ENCODE peak calls at places on chromosome 18, in nine cellular contexts. One of them, this sample, is unnamed.
A peak's percentile ranks its signal among the peaks of the same experiment; 100 is the strongest.

GRCh38 chr18:3604626-3605408 is 154.8 kb downstream of the TGIF1 start:
- DNase-seq in HCT116: no peak
- DNase-seq in mesenchymal stem cell: peak; percentile 96
- DNase-seq in ovary: peak; percentile 41
- DNase-seq in body of pancreas: no peak
- DNase-seq in A549: peak; percentile 94
- DNase-seq in tibial nerve: no peak
- DNase-seq in mesendoderm: peak; percentile 87
- DNase-seq in Peyer's patch: no peak
- DNase-seq in this sample: no peak

GRCh38 chr18:63464434-63464833 is 12.3 kb upstream of the SERPINB5 start:
- DNase-seq in HCT116: no peak
- DNase-seq in mesenchymal stem cell: no peak
- DNase-seq in ovary: no peak
- DNase-seq in body of pancreas: no peak
- DNase-seq in A549: no peak
- DNase-seq in tibial nerve: no peak
- DNase-seq in mesendoderm: no peak
- DNase-seq in Peyer's patch: no peak
- DNase-seq in this sample: no peak

GRCh38 chr18:45413180-45413836 is 202.0 kb upstream of the SLC14A2 start:
- DNase-seq in HCT116: no peak
- DNase-seq in mesenchymal stem cell: no peak
- DNase-seq in ovary: no peak
- DNase-seq in body of pancreas: no peak
- DNase-seq in A549: no peak
- DNase-seq in tibial nerve: peak; percentile 24
- DNase-seq in mesendoderm: peak; percentile 5
- DNase-seq in Peyer's patch: no peak
- DNase-seq in this sample: no peak

GRCh38 chr18:1806884-1807615 is 764.3 kb downstream of the METTL4 start:
- DNase-seq in HCT116: no peak
- DNase-seq in mesenchymal stem cell: no peak
- DNase-seq in ovary: no peak
- DNase-seq in body of pancreas: no peak
- DNase-seq in A549: no peak
- DNase-seq in tibial nerve: no peak
- DNase-seq in mesendoderm: peak; percentile 76
- DNase-seq in Peyer's patch: no peak
- DNase-seq in this sample: no peak

GRCh38 chr18:45837283-45838070 is 12.0 kb downstream of the SIGLEC15 start:
- DNase-seq in HCT116: no peak
- DNase-seq in mesenchymal stem cell: peak; percentile 67
- DNase-seq in ovary: no peak
- DNase-seq in body of pancreas: peak; percentile 36
- DNase-seq in A549: peak; percentile 45
- DNase-seq in tibial nerve: no peak
- DNase-seq in mesendoderm: peak; percentile 81
- DNase-seq in Peyer's patch: peak; percentile 84
- DNase-seq in this sample: peak; percentile 33

GRCh38 chr18:12278765-12279682 is 24.9 kb downstream of the CIDEA start:
- DNase-seq in HCT116: no peak
- DNase-seq in mesenchymal stem cell: peak; percentile 95
- DNase-seq in ovary: peak; percentile 90
- DNase-seq in body of pancreas: no peak
- DNase-seq in A549: no peak
- DNase-seq in tibial nerve: peak; percentile 74
- DNase-seq in mesendoderm: peak; percentile 98
- DNase-seq in Peyer's patch: no peak
- DNase-seq in this sample: peak; percentile 82

GRCh38 chr18:59705145-59705544 is 7.9 kb upstream of the CCBE1 start:
- DNase-seq in HCT116: no peak
- DNase-seq in mesenchymal stem cell: peak; percentile 32
- DNase-seq in ovary: no peak
- DNase-seq in body of pancreas: no peak
- DNase-seq in A549: no peak
- DNase-seq in tibial nerve: no peak
- DNase-seq in mesendoderm: no peak
- DNase-seq in Peyer's patch: no peak
- DNase-seq in this sample: no peak

GRCh38 chr18:55485666-55486065 is 102.3 kb downstream of the TCF4 start:
- DNase-seq in HCT116: no peak
- DNase-seq in mesenchymal stem cell: no peak
- DNase-seq in ovary: no peak
- DNase-seq in body of pancreas: no peak
- DNase-seq in A549: no peak
- DNase-seq in tibial nerve: no peak
- DNase-seq in mesendoderm: no peak
- DNase-seq in Peyer's patch: no peak
- DNase-seq in this sample: no peak

GRCh38 chr18:58578835-58579560 is 49.9 kb downstream of the ALPK2 start:
- DNase-seq in HCT116: no peak
- DNase-seq in mesenchymal stem cell: peak; percentile 94
- DNase-seq in ovary: no peak
- DNase-seq in body of pancreas: no peak
- DNase-seq in A549: peak; percentile 77
- DNase-seq in tibial nerve: no peak
- DNase-seq in mesendoderm: peak; percentile 79
- DNase-seq in Peyer's patch: no peak
- DNase-seq in this sample: no peak

GRCh38 chr18:32810314-32810713 is 37.5 kb upstream of the KLHL14 start:
- DNase-seq in HCT116: no peak
- DNase-seq in mesenchymal stem cell: no peak
- DNase-seq in ovary: no peak
- DNase-seq in body of pancreas: no peak
- DNase-seq in A549: no peak
- DNase-seq in tibial nerve: no peak
- DNase-seq in mesendoderm: no peak
- DNase-seq in Peyer's patch: no peak
- DNase-seq in this sample: no peak

GRCh38 chr18:13338318-13338717 is 119.8 kb downstream of the LDLRAD4 start:
- DNase-seq in HCT116: no peak
- DNase-seq in mesenchymal stem cell: no peak
- DNase-seq in ovary: no peak
- DNase-seq in body of pancreas: no peak
- DNase-seq in A549: no peak
- DNase-seq in tibial nerve: no peak
- DNase-seq in mesendoderm: no peak
- DNase-seq in Peyer's patch: no peak
- DNase-seq in this sample: no peak

GRCh38 chr18:79914614-79915160 is 36.8 kb downstream of the SLC66A2 start:
- DNase-seq in HCT116: no peak
- DNase-seq in mesenchymal stem cell: no peak
- DNase-seq in ovary: no peak
- DNase-seq in body of pancreas: no peak
- DNase-seq in A549: no peak
- DNase-seq in tibial nerve: no peak
- DNase-seq in mesendoderm: no peak
- DNase-seq in Peyer's patch: peak; percentile 32
- DNase-seq in this sample: no peak

GRCh38 chr18:79513381-79514081 is 117.8 kb downstream of the NFATC1 start:
- DNase-seq in HCT116: no peak
- DNase-seq in mesenchymal stem cell: no peak
- DNase-seq in ovary: no peak
- DNase-seq in body of pancreas: peak; percentile 8
- DNase-seq in A549: no peak
- DNase-seq in tibial nerve: no peak
- DNase-seq in mesendoderm: no peak
- DNase-seq in Peyer's patch: peak; percentile 24
- DNase-seq in this sample: peak; percentile 3

GRCh38 chr18:11826836-11827235 is 24.4 kb upstream of the CHMP1B start:
- DNase-seq in HCT116: no peak
- DNase-seq in mesenchymal stem cell: no peak
- DNase-seq in ovary: no peak
- DNase-seq in body of pancreas: no peak
- DNase-seq in A549: peak; percentile 10
- DNase-seq in tibial nerve: no peak
- DNase-seq in mesendoderm: no peak
- DNase-seq in Peyer's patch: no peak
- DNase-seq in this sample: no peak

GRCh38 chr18:23802817-23803216 is 113.6 kb downstream of the LAMA3 start:
- DNase-seq in HCT116: no peak
- DNase-seq in mesenchymal stem cell: no peak
- DNase-seq in ovary: no peak
- DNase-seq in body of pancreas: no peak
- DNase-seq in A549: no peak
- DNase-seq in tibial nerve: no peak
- DNase-seq in mesendoderm: no peak
- DNase-seq in Peyer's patch: no peak
- DNase-seq in this sample: no peak

GRCh38 chr18:48074929-48075706 is 144.7 kb upstream of the SMAD2 start:
- DNase-seq in HCT116: no peak
- DNase-seq in mesenchymal stem cell: no peak
- DNase-seq in ovary: no peak
- DNase-seq in body of pancreas: no peak
- DNase-seq in A549: no peak
- DNase-seq in tibial nerve: no peak
- DNase-seq in mesendoderm: no peak
- DNase-seq in Peyer's patch: peak; percentile 11
- DNase-seq in this sample: no peak
- H3K27ac ChIP-seq in HCT116: no peak overlapping the region
- H3K27ac ChIP-seq in mesenchymal stem cell: no peak overlapping the region
- H3K27ac ChIP-seq in ovary: no peak overlapping the region
- H3K27ac ChIP-seq in body of pancreas: no peak overlapping the region
- H3K27ac ChIP-seq in A549: no peak overlapping the region
- H3K27ac ChIP-seq in tibial nerve: no peak overlapping the region
- H3K27ac ChIP-seq in mesendoderm: no peak overlapping the region
- H3K27ac ChIP-seq in Peyer's patch: no peak overlapping the region
- H3K27ac ChIP-seq in this sample: no peak overlapping the region

GRCh38 chr18:422966-423365 is 77.5 kb downstream of the COLEC12 start:
- DNase-seq in HCT116: no peak
- DNase-seq in mesenchymal stem cell: no peak
- DNase-seq in ovary: no peak
- DNase-seq in body of pancreas: no peak
- DNase-seq in A549: no peak
- DNase-seq in tibial nerve: no peak
- DNase-seq in mesendoderm: no peak
- DNase-seq in Peyer's patch: no peak
- DNase-seq in this sample: no peak

GRCh38 chr18:424869-425138 is 75.7 kb downstream of the COLEC12 start:
- DNase-seq in HCT116: no peak
- DNase-seq in mesenchymal stem cell: no peak
- DNase-seq in ovary: no peak
- DNase-seq in body of pancreas: no peak
- DNase-seq in A549: no peak
- DNase-seq in tibial nerve: no peak
- DNase-seq in mesendoderm: no peak
- DNase-seq in Peyer's patch: no peak
- DNase-seq in this sample: no peak

GRCh38 chr18:421236-422155 is 79.0 kb downstream of the COLEC12 start:
- DNase-seq in HCT116: no peak
- DNase-seq in mesenchymal stem cell: no peak
- DNase-seq in ovary: no peak
- DNase-seq in body of pancreas: no peak
- DNase-seq in A549: no peak
- DNase-seq in tibial nerve: no peak
- DNase-seq in mesendoderm: peak; percentile 38
- DNase-seq in Peyer's patch: no peak
- DNase-seq in this sample: no peak

GRCh38 chr18:427005-427404 is 73.5 kb downstream of the COLEC12 start:
- DNase-seq in HCT116: no peak
- DNase-seq in mesenchymal stem cell: peak; percentile 50
- DNase-seq in ovary: peak; percentile 36
- DNase-seq in body of pancreas: no peak
- DNase-seq in A549: peak; percentile 4
- DNase-seq in tibial nerve: no peak
- DNase-seq in mesendoderm: no peak
- DNase-seq in Peyer's patch: no peak
- DNase-seq in this sample: no peak

GRCh38 chr18:424071-424868 is 76.2 kb downstream of the COLEC12 start:
- DNase-seq in HCT116: no peak
- DNase-seq in mesenchymal stem cell: no peak
- DNase-seq in ovary: no peak
- DNase-seq in body of pancreas: no peak
- DNase-seq in A549: no peak
- DNase-seq in tibial nerve: no peak
- DNase-seq in mesendoderm: no peak
- DNase-seq in Peyer's patch: no peak
- DNase-seq in this sample: no peak
- H3K4me1 ChIP-seq in HCT116: peaks cover 2% of the 10 kb centered on the region
- H3K4me1 ChIP-seq in mesenchymal stem cell: peaks cover 13% of the 10 kb centered on the region
- H3K4me1 ChIP-seq in ovary: no peaks in the 10 kb centered on the region
- H3K4me1 ChIP-seq in body of pancreas: peaks cover 18% of the 10 kb centered on the region
- H3K4me1 ChIP-seq in A549: no peaks in the 10 kb centered on the region
- H3K4me1 ChIP-seq in tibial nerve: peaks cover 28% of the 10 kb centered on the region
- H3K4me1 ChIP-seq in mesendoderm: no peaks in the 10 kb centered on the region
- H3K4me1 ChIP-seq in Peyer's patch: no peaks in the 10 kb centered on the region
- H3K4me1 ChIP-seq in this sample: peaks cover 5% of the 10 kb centered on the region

DNA sequence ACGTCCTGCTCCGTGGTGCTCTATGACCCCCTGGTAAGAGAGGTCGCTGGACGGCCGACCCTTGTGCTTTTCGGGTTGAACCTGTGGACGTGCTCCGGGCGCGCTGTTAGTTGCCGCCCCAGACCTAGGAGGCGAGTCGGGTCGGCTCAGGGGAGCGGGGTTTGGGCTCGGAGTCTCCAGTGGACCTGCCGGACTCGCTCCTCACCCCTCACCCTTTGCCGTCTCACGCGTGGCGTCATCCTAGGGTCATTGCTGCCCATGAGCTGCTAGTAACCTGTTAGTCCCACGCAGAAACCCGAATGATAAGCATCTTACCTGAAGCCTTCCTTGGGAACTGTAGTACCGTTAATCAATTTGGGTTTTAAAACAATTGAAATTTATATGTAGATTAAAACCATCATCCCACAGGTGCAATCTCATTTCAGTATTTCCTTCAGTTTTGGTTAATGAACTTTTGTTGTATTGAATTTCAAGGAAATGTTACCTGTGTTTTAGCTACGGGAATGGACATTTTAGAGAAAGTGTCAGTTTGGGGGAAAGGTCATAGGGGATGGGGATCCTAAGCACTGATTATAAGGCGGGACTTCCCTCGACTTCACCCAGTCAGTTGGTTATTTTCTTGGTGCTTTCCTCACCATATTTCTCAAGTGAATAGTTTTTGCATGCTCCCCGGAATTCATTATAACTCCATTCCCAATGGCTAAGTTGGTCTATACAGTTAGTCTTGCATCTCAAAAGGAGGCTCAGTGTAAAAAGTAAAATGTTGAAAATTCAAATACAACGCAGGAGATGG is 536 bp downstream of the ELP2 start:
- DNase-seq in HCT116: no peak
- DNase-seq in mesenchymal stem cell: no peak
- DNase-seq in ovary: no peak
- DNase-seq in body of pancreas: no peak
- DNase-seq in A549: no peak
- DNase-seq in tibial nerve: no peak
- DNase-seq in mesendoderm: no peak
- DNase-seq in Peyer's patch: no peak
- DNase-seq in this sample: no peak
- H3K27ac ChIP-seq in HCT116: peak overlapping the region; percentile 100
- H3K27ac ChIP-seq in mesenchymal stem cell: peak overlapping the region; percentile 92
- H3K27ac ChIP-seq in ovary: peak overlapping the region; percentile 84
- H3K27ac ChIP-seq in body of pancreas: peak overlapping the region; percentile 99
- H3K27ac ChIP-seq in A549: peak overlapping the region; percentile 100
- H3K27ac ChIP-seq in tibial nerve: peak overlapping the region; percentile 94
- H3K27ac ChIP-seq in mesendoderm: no peak overlapping the region
- H3K27ac ChIP-seq in Peyer's patch: peak overlapping the region; percentile 97
- H3K27ac ChIP-seq in this sample: peak overlapping the region; percentile 99

DNA sequence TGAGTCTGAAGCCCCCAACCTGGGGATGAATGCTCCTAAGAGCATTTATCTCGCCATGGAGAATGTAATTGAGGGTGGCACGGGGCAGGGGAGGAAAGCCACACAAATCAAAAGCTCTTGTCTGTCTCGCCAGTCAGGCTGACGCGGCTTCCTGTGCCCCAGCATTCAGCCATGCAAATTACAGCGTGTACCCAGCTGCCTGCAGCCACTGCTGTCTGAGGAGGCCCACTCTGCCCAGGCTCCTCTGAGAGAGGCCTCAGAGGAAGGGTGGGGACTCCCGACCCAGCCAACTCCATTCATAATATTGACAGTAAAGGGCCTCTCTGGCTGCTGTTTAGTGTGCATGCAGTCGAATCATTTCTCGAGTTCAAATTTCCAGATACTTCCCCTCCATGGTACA is 22.0 kb downstream of the SMAD7 start:
- DNase-seq in HCT116: no peak
- DNase-seq in mesenchymal stem cell: peak; percentile 78
- DNase-seq in ovary: no peak
- DNase-seq in body of pancreas: peak; percentile 42
- DNase-seq in A549: no peak
- DNase-seq in tibial nerve: peak; percentile 38
- DNase-seq in mesendoderm: peak; percentile 22
- DNase-seq in Peyer's patch: peak; percentile 73
- DNase-seq in this sample: peak; percentile 40
- H3K4me1 ChIP-seq in HCT116: peaks cover 53% of the 10 kb centered on the region
- H3K4me1 ChIP-seq in mesenchymal stem cell: peaks cover 66% of the 10 kb centered on the region
- H3K4me1 ChIP-seq in ovary: peaks cover 62% of the 10 kb centered on the region
- H3K4me1 ChIP-seq in body of pancreas: peaks cover 90% of the 10 kb centered on the region
- H3K4me1 ChIP-seq in A549: peaks cover 96% of the 10 kb centered on the region
- H3K4me1 ChIP-seq in tibial nerve: peaks cover 92% of the 10 kb centered on the region
- H3K4me1 ChIP-seq in mesendoderm: peaks cover 62% of the 10 kb centered on the region
- H3K4me1 ChIP-seq in Peyer's patch: peaks cover 85% of the 10 kb centered on the region
- H3K4me1 ChIP-seq in this sample: peaks cover 95% of the 10 kb centered on the region